ENCODE peak calls at places on chromosomes 6 and 20, in nine cellular contexts. S is fibroblast of mammary gland, I is cardiac fibroblast, W is gastrocnemius medialis, Z is H9, L is mammary epithelial cell, K is A549, V is IMR-90, G is GM20000. H is an unnamed sample.

GRCh38 chr6:155493694-155494143 is 38.1 kb upstream of the NOX3 start:
- DNase-seq in W (no peak), I (peak), V (peak), K (peak), Z (no peak), L (peak), G (peak), S (peak), H (peak)

GRCh38 chr6:109925060-109925459 is 53.1 kb upstream of the GPR6 start:
- DNase-seq in K (no peak), W (no peak), I (no peak), G (no peak), L (peak), S (peak), Z (no peak), V (no peak), H (no peak)

GRCh38 chr20:37042986-37043972 is 52.5 kb downstream of the RBL1 start:
- DNase-seq in L (no peak), Z (no peak), K (no peak), V (no peak), I (no peak), G (no peak), S (no peak), W (no peak), H (peak)

GRCh38 chr6:167791036-167791779 is 35.5 kb upstream of the AFDN start:
- DNase-seq in W (no peak), V (no peak), I (peak), L (peak), S (no peak), Z (no peak), K (no peak), G (no peak), H (no peak)

GRCh38 chr6:25311251-25311910 is 32.2 kb downstream of the CARMIL1 start:
- DNase-seq in V (peak), L (peak), G (no peak), Z (no peak), I (peak), W (no peak), S (peak), K (peak), H (no peak)

GRCh38 chr6:14146459-14147096 is 29.0 kb downstream of the CD83 start:
- DNase-seq in S (no peak), I (no peak), Z (no peak), K (no peak), G (no peak), V (no peak), L (no peak), W (no peak), H (no peak)

GRCh38 chr6:156859686-156860085 is 82.5 kb downstream of the ARID1B start:
- DNase-seq in Z (no peak), S (no peak), K (no peak), L (no peak), I (no peak), V (no peak), W (no peak), G (no peak), H (no peak)

GRCh38 chr6:22467645-22468044 is 101.7 kb upstream of the HDGFL1 start:
- DNase-seq in W (no peak), L (no peak), I (no peak), Z (no peak), S (no peak), V (no peak), G (no peak), K (no peak), H (no peak)

GRCh38 chr6:142885182-142885867 is 59.7 kb downstream of the HIVEP2 start:
- DNase-seq in S (peak), G (peak), K (peak), W (peak), V (peak), Z (peak), I (peak), L (peak), H (peak)

GRCh38 chr6:11432713-11433450 is 104.7 kb upstream of the TMEM170B start:
- DNase-seq in G (no peak), K (peak), V (peak), Z (no peak), W (no peak), I (peak), L (peak), S (peak), H (peak)

GRCh38 chr6:120869397-120869796 is 464.9 kb downstream of the TBC1D32 start:
- DNase-seq in L (peak), I (peak), G (no peak), V (no peak), S (no peak), Z (peak), W (no peak), K (no peak), H (no peak)

GRCh38 chr20:15496501-15497039 is 1076.7 kb downstream of the KIF16B start:
- DNase-seq in Z (no peak), W (no peak), S (no peak), V (no peak), L (no peak), I (no peak), K (no peak), G (no peak), H (no peak)

GRCh38 chr6:337782-338464 is 45.6 kb downstream of the DUSP22 start:
- DNase-seq in K (no peak), L (no peak), W (no peak), Z (no peak), G (no peak), V (peak), I (no peak), S (no peak), H (no peak)

GRCh38 chr20:19940945-19941590 is 76.1 kb upstream of the NAA20 start:
- DNase-seq in S (no peak), L (no peak), W (no peak), I (peak), Z (no peak), K (no peak), V (no peak), G (no peak), H (peak)

GRCh38 chr6:137823826-137824501 is 43.1 kb upstream of the TNFAIP3 start:
- DNase-seq in Z (no peak), K (no peak), G (no peak), V (peak), L (peak), S (peak), W (no peak), I (peak), H (no peak)

GRCh38 chr6:163941471-163941980 is 527.0 kb downstream of the QKI start:
- DNase-seq in S (no peak), I (no peak), G (no peak), L (no peak), K (no peak), W (no peak), Z (no peak), V (no peak), H (no peak)

GRCh38 chr6:140566706-140567330 is 1192.4 kb upstream of the CITED2 start:
- DNase-seq in K (no peak), V (peak), G (no peak), I (peak), W (no peak), L (peak), Z (no peak), S (peak), H (no peak)

GRCh38 chr20:19212524-19213502 is at the start of gene SLC24A3:
- DNase-seq in I (peak), S (peak), W (peak), G (peak), Z (peak), V (no peak), L (peak), K (peak), H (peak)

GRCh38 chr20:57388953-57389694 is 2.1 kb upstream of the RBM38 start:
- DNase-seq in W (no peak), V (peak), L (peak), I (peak), G (peak), K (no peak), Z (peak), S (peak), H (peak)
- TF ChIP-seq CTCF in W (peak), V (no peak), L (peak), I (peak), G (peak), K (peak), Z (peak), S (peak), H (peak)

GRCh38 chr6:152595507-152595906 is 41.7 kb downstream of the SYNE1 start:
- DNase-seq in W (no peak), S (peak), L (no peak), Z (no peak), G (no peak), K (no peak), I (peak), V (peak), H (peak)
- TF ChIP-seq CTCF in W (no peak), S (peak), L (peak), Z (peak), G (no peak), K (no peak), I (peak), V (peak), H (peak)

GRCh38 chr6:50185006-50185405 is 135.3 kb upstream of the DEFB112 start:
- DNase-seq in L (no peak), W (no peak), K (no peak), S (peak), V (no peak), Z (peak), G (no peak), I (no peak), H (peak)
- TF ChIP-seq CTCF in L (peak), W (no peak), K (no peak), S (no peak), V (peak), Z (peak), G (peak), I (no peak), H (peak)

GRCh38 chr6:36130672-36131516 is 581 bp downstream of the MAPK13 start:
- DNase-seq in K (no peak), V (no peak), I (peak), L (no peak), W (no peak), S (peak), G (peak), Z (peak), H (peak)
- TF ChIP-seq CTCF in K (no peak), V (no peak), I (no peak), L (peak), W (no peak), S (no peak), G (no peak), Z (peak), H (no peak)

GRCh38 chr6:20960067-20960466 is 425.8 kb downstream of the CDKAL1 start:
- DNase-seq in Z (peak), L (no peak), W (no peak), I (no peak), S (no peak), K (no peak), G (no peak), V (no peak), H (no peak)

GRCh38 chr6:20965276-20965675 is 431.0 kb downstream of the CDKAL1 start:
- DNase-seq in V (no peak), S (no peak), I (no peak), W (no peak), Z (no peak), L (no peak), G (no peak), K (no peak), H (no peak)

GRCh38 chr6:20969551-20969950 is 435.3 kb downstream of the CDKAL1 start:
- DNase-seq in G (no peak), Z (no peak), W (no peak), V (no peak), L (peak), K (no peak), S (no peak), I (no peak), H (no peak)

GRCh38 chr6:20965915-20966314 is 431.7 kb downstream of the CDKAL1 start:
- DNase-seq in W (no peak), G (no peak), S (no peak), I (no peak), L (no peak), K (no peak), Z (no peak), V (no peak), H (no peak)
- TF ChIP-seq CTCF in W (no peak), G (no peak), S (no peak), I (no peak), L (no peak), K (no peak), Z (no peak), V (no peak), H (no peak)

DNA sequence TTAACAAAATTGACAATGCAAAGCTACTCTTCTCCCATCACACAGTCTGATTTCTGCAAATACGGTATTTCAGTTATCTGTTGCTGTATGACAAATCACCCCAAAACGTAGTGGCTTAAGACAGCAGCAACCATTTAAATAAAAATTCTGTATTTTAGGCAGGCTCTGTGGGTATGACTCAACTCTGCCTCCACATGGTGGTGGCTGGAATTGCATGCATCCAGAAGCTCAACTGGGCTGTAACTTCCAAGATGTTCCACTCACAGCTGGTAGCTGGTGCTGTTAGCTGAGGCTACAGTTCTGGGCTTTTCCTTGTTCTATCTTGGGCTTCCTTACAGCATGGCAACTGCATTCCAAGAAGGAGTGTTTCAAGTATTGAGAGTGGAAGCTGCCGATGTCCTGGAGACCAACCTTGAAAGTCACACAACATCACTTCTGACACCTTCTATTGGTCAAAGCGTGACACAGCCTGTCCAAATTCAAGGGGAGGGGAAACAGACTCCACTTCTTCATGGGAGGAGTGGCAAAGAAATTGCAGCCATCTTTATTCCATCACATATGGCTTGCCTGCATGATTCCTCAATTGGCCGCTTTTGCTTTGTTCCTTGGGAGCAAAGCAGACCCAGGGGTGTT is 39.7 kb upstream of the TULP1 start:
- DNase-seq in S (peak), I (peak), Z (peak), K (peak), V (peak), G (peak), W (no peak), L (peak), H (peak)
- TF ChIP-seq CTCF in S (peak), I (peak), Z (peak), K (peak), V (peak), G (peak), W (peak), L (peak), H (peak)